ENCODE peak calls at places on chromosome 13, in seven cellular contexts. P, J, X, W, S, O and E are unnamed samples.

GRCh38 chr13:62702502-62702901 is 1286.9 kb upstream of the PCDH20 start:
- DNase-seq in P (no peak), J (no peak), X (no peak), W (no peak), S (no peak), O (no peak), E (no peak)

GRCh38 chr13:113443991-113444390 is 9.3 kb downstream of the ADPRHL1 start:
- DNase-seq in P (no peak), J (no peak), X (peak; percentile 11), W (no peak), S (no peak), O (no peak), E (no peak)

GRCh38 chr13:74171621-74172020 is 37.4 kb upstream of the KLF12 start:
- DNase-seq in P (no peak), J (no peak), X (no peak), W (no peak), S (no peak), O (no peak), E (no peak)

GRCh38 chr13:20519887-20520286 is 5.8 kb downstream of the CRYL1 start:
- DNase-seq in P (no peak), J (no peak), X (no peak), W (no peak), S (peak; percentile 34), O (no peak), E (no peak)

GRCh38 chr13:41905600-41906254 is 55.2 kb downstream of the VWA8 start:
- DNase-seq in P (no peak), J (no peak), X (no peak), W (no peak), S (peak; percentile 18), O (no peak), E (peak; percentile 35)

GRCh38 chr13:84137292-84137691 is 255.0 kb upstream of the SLITRK1 start:
- DNase-seq in P (no peak), J (no peak), X (no peak), W (peak; percentile 7), S (no peak), O (no peak), E (no peak)

GRCh38 chr13:110137677-110138008 is 169.3 kb downstream of the COL4A1 start:
- DNase-seq in P (peak; percentile 43), J (no peak), X (peak; percentile 76), W (peak; percentile 56), S (peak; percentile 75), O (no peak), E (no peak)

GRCh38 chr13:112792511-112792910 is 102.7 kb downstream of the ATP11A start:
- DNase-seq in P (no peak), J (no peak), X (no peak), W (no peak), S (no peak), O (peak; percentile 7), E (no peak)

GRCh38 chr13:85536706-85537105 is 262.5 kb downstream of the SLITRK6 start:
- DNase-seq in P (no peak), J (no peak), X (no peak), W (no peak), S (no peak), O (no peak), E (no peak)

GRCh38 chr13:88887045-88887662 is 1216.0 kb downstream of the SLITRK5 start:
- DNase-seq in P (no peak), J (no peak), X (no peak), W (no peak), S (no peak), O (no peak), E (no peak)

GRCh38 chr13:90696254-90696653 is 651.2 kb upstream of the MIR17HG start:
- DNase-seq in P (no peak), J (no peak), X (no peak), W (peak; percentile 55), S (peak; percentile 13), O (no peak), E (peak; percentile 16)

GRCh38 chr13:112575680-112576079 is 12.3 kb downstream of the TUBGCP3 start:
- DNase-seq in P (no peak), J (no peak), X (no peak), W (no peak), S (no peak), O (no peak), E (peak; percentile 47)

GRCh38 chr13:28623782-28624706 is 34.9 kb upstream of the POMP start:
- DNase-seq in P (no peak), J (no peak), X (no peak), W (no peak), S (no peak), O (no peak), E (no peak)

GRCh38 chr13:32010137-32010536 is 21.4 kb upstream of the FRY start:
- DNase-seq in P (no peak), J (no peak), X (no peak), W (peak; percentile 25), S (no peak), O (no peak), E (no peak)

GRCh38 chr13:35356572-35356971 is 119.9 kb downstream of the MAB21L1 start:
- DNase-seq in P (no peak), J (no peak), X (no peak), W (no peak), S (no peak), O (no peak), E (no peak)

GRCh38 chr13:99218969-99219368 is 18.3 kb downstream of the UBAC2 start:
- DNase-seq in P (no peak), J (no peak), X (no peak), W (no peak), S (no peak), O (no peak), E (no peak)

GRCh38 chr13:99220199-99220931 is 19.7 kb downstream of the UBAC2 start:
- DNase-seq in P (no peak), J (no peak), X (no peak), W (peak; percentile 38), S (no peak), O (no peak), E (no peak)

GRCh38 chr13:99218545-99218944 is 17.9 kb downstream of the UBAC2 start:
- DNase-seq in P (no peak), J (no peak), X (peak; percentile 88), W (no peak), S (no peak), O (no peak), E (peak; percentile 19)

GRCh38 chr13:99224019-99224418 is 23.4 kb downstream of the UBAC2 start:
- DNase-seq in P (no peak), J (no peak), X (no peak), W (no peak), S (no peak), O (no peak), E (no peak)

GRCh38 chr13:99221567-99222239 is 21.0 kb downstream of the UBAC2 start:
- DNase-seq in P (no peak), J (no peak), X (no peak), W (no peak), S (no peak), O (no peak), E (no peak)
- H3K4me3 ChIP-seq in P (no peak overlapping the region), J (no peak overlapping the region), X (no peak overlapping the region), W (no peak overlapping the region), S (no peak overlapping the region), O (no peak overlapping the region), E (no peak overlapping the region)

DNA sequence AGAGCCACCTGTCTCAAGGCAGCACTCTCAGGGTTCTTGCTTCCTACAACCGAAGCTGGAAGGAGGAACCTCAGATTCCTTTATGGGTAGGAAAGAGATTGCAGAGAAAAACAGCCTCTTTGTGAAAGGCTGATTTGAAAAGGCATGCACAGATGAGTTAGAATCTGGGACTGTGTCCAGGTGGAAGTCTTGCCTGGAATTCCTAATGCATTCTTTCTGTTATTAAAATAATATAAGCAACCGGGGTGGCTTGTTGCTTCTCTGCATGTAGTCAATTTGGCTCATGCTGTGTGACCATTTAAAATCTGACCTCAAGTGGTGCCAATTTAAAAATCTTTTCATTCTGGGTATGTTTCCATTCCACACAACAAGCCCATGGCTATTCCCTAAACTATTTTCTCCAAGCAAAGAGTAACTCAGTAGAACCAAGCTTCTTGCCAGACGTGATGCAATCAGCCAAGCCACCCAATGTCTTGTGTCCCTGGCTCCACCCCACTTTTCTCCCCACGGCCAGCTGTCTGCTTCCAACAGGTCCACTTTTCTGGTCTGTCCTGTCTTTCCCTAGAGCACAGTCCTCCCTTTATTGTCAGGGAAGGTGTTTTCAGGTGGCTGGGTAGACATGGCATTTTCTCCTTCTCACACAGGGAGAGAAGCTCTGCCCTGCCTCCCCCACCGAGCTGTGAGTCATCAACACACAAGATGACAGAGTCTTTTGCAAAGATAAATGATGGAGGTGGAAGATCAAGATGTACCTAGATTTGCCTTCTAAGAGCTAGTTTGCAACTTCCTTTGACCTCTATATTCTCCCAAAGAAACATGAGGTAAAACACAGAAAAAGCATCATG is 394.3 kb downstream of the FOXO1 start:
- DNase-seq in P (peak; percentile 91), J (no peak), X (peak; percentile 87), W (peak; percentile 73), S (peak; percentile 44), O (peak; percentile 87), E (peak; percentile 78)
- TF ChIP-seq CTCF in P (no peak), J (no peak), X (no peak), W (no peak), S (no peak), O (no peak), E (no peak)

GRCh38 chr13:22726721-22727120 is 454.1 kb upstream of the SGCG start:
- DNase-seq in P (no peak), J (no peak), X (no peak), W (no peak), S (no peak), O (no peak), E (no peak)
- H3K4me3 ChIP-seq in P (no peak overlapping the region), J (no peak overlapping the region), X (no peak overlapping the region), W (no peak overlapping the region), S (no peak overlapping the region), O (no peak overlapping the region), E (no peak overlapping the region)

DNA sequence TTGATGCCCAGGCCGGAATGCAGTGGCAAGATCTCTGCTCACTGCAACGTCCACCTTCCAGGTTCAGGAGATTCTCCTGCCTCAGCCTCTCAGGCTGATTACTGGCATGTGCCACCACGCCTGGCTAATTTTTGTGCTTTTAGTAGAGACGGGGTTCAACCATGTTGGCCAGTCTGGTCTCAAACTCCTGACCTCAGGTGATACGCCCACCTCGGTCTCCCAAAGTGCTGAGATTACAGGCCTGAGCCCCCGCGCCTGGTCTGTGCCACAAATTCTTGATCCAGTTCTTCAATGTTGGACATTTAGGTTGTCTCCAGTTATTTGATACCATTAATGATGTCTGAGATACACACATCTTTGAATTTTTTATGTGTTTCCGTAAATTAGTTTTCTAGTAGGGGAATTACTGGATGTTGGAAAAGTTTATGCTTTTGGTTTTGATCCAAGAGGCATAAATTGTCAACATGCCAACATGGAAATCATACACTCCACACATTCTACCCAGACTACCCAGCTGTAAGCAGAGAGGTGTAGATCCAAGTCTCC is 525 bp upstream of the COG3 start:
- DNase-seq in P (no peak), J (no peak), X (no peak), W (no peak), S (no peak), O (no peak), E (no peak)
- TF ChIP-seq CTCF in P (no peak), J (no peak), X (no peak), W (peak; percentile 62), S (peak; percentile 36), O (no peak), E (no peak)